ENCODE peak calls at places on chromosomes 7 and 10, in nine cellular contexts. E is HepG2; S is dorsolateral prefrontal cortex; V is CD8-positive, alpha-beta T cell; L is upper lobe of right lung; I is IMR-90; A is tibial artery; Z is AG04450; Y is heart left ventricle. U is an unnamed sample.

GRCh38 chr7:95632609-95633008 is 36.3 kb upstream of the PDK4 start:
- DNase-seq in S (no peak), Y (no peak), A (peak), L (no peak), I (peak), V (no peak), E (no peak), Z (no peak), U (no peak)

GRCh38 chr7:27793780-27794179 is 53.8 kb downstream of the TAX1BP1 start:
- DNase-seq in Z (no peak), L (no peak), A (no peak), I (peak), E (no peak), Y (no peak), V (no peak), S (no peak), U (no peak)

GRCh38 chr10:26622891-26623290 is 74.6 kb upstream of the PDSS1 start:
- DNase-seq in Z (no peak), E (no peak), V (no peak), I (no peak), L (no peak), Y (no peak), A (no peak), S (no peak), U (no peak)

GRCh38 chr7:84532196-84532595 is 337.6 kb upstream of the SEMA3A start:
- DNase-seq in E (no peak), L (no peak), A (no peak), S (no peak), Y (no peak), Z (no peak), I (no peak), V (no peak), U (no peak)

GRCh38 chr7:4849390-4849789 is 12.4 kb downstream of the PAPOLB start:
- DNase-seq in L (no peak), Y (no peak), Z (no peak), A (no peak), I (peak), E (peak), S (no peak), V (no peak), U (no peak)

GRCh38 chr7:152144557-152145245 is 119.2 kb downstream of the GALNT11 start:
- DNase-seq in I (no peak), S (no peak), Y (no peak), L (no peak), E (no peak), Z (no peak), A (no peak), V (no peak), U (no peak)

GRCh38 chr10:28186887-28187578 is 115.8 kb downstream of the MPP7 start:
- DNase-seq in S (no peak), I (peak), A (no peak), Y (no peak), L (no peak), V (no peak), Z (no peak), E (no peak), U (no peak)

GRCh38 chr7:85587777-85588176 is 400.9 kb upstream of the SEMA3D start:
- DNase-seq in A (no peak), L (no peak), Z (no peak), S (no peak), Y (no peak), V (no peak), I (no peak), E (no peak), U (no peak)

GRCh38 chr7:70695804-70696104 is 436.2 kb upstream of the GALNT17 start:
- DNase-seq in E (no peak), I (no peak), V (no peak), L (no peak), S (no peak), Y (no peak), Z (no peak), A (no peak), U (no peak)

GRCh38 chr7:48938539-48938938 is 14.2 kb downstream of the CDC14C start:
- DNase-seq in S (no peak), A (peak), V (no peak), E (no peak), L (no peak), I (no peak), Y (peak), Z (no peak), U (no peak)

GRCh38 chr7:154795437-154795836 is 207.5 kb downstream of the PAXIP1 start:
- DNase-seq in S (no peak), I (no peak), Y (no peak), A (no peak), L (no peak), V (no peak), E (no peak), Z (no peak), U (no peak)

GRCh38 chr10:12631216-12631615 is 281.9 kb downstream of the CAMK1D start:
- DNase-seq in A (no peak), I (peak), V (no peak), L (no peak), Z (no peak), S (no peak), E (peak), Y (no peak), U (no peak)

GRCh38 chr10:12635127-12635541 is 285.8 kb downstream of the CAMK1D start:
- DNase-seq in S (no peak), L (no peak), E (no peak), Y (no peak), Z (no peak), I (peak), A (no peak), V (no peak), U (no peak)

GRCh38 chr10:12631787-12632562 is 282.6 kb downstream of the CAMK1D start:
- DNase-seq in V (no peak), I (no peak), Y (no peak), L (no peak), Z (no peak), A (no peak), E (peak), S (no peak), U (no peak)

GRCh38 chr10:12634532-12634931 is 285.2 kb downstream of the CAMK1D start:
- DNase-seq in I (no peak), E (no peak), Y (no peak), A (no peak), S (no peak), L (no peak), Z (no peak), V (no peak), U (no peak)

GRCh38 chr10:12633776-12634390 is 284.5 kb downstream of the CAMK1D start:
- DNase-seq in E (no peak), A (no peak), S (no peak), Z (no peak), I (no peak), Y (no peak), V (no peak), L (no peak), U (no peak)
- TF ChIP-seq CTCF in E (no peak), A (no peak), S (no peak), Z (no peak), I (no peak), Y (no peak), V (no peak), L (no peak), U (no peak)

GRCh38 chr10:128147669-128148068 is 21.4 kb upstream of the MKI67 start:
- DNase-seq in V (no peak), Z (peak), L (no peak), E (no peak), Y (no peak), I (peak), A (no peak), S (no peak), U (no peak)

GRCh38 chr10:128150551-128150950 is 24.3 kb upstream of the MKI67 start:
- DNase-seq in V (no peak), S (no peak), A (no peak), L (no peak), Y (no peak), I (no peak), Z (no peak), E (no peak), U (no peak)

GRCh38 chr10:128151031-128151430 is 24.8 kb upstream of the MKI67 start:
- DNase-seq in S (no peak), L (no peak), E (no peak), Z (no peak), Y (no peak), V (no peak), A (no peak), I (no peak), U (no peak)

GRCh38 chr10:128150045-128150493 is 23.8 kb upstream of the MKI67 start:
- DNase-seq in A (no peak), L (peak), I (peak), Z (peak), S (no peak), E (no peak), Y (peak), V (peak), U (no peak)

DNA sequence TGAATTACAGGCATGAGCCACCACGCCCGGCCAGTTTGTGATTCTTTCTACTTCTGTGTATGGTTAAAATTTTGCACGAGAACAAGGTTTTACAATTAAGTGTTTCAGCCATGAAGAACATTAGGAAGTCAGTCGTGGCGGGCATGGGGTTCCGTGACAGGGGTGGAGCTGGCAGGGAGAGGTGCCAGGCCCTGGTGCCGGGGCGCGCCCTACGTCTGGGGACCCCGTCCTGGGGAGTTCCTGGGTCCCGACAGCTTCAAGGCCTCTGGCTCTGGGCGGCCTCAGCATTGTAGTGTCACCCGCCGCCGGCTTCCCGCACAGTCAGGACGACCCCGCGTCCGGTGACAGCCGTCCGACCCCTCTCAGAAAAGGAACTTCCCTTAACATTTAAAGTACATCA is 23.0 kb upstream of the MKI67 start:
- DNase-seq in L (no peak), Z (no peak), I (no peak), E (no peak), A (no peak), S (no peak), V (no peak), Y (no peak), U (no peak)
- H3K27ac ChIP-seq in L (no peak), Z (no peak), I (no peak), E (no peak), A (no peak), S (no peak), V (no peak), Y (no peak), U (no peak)

DNA sequence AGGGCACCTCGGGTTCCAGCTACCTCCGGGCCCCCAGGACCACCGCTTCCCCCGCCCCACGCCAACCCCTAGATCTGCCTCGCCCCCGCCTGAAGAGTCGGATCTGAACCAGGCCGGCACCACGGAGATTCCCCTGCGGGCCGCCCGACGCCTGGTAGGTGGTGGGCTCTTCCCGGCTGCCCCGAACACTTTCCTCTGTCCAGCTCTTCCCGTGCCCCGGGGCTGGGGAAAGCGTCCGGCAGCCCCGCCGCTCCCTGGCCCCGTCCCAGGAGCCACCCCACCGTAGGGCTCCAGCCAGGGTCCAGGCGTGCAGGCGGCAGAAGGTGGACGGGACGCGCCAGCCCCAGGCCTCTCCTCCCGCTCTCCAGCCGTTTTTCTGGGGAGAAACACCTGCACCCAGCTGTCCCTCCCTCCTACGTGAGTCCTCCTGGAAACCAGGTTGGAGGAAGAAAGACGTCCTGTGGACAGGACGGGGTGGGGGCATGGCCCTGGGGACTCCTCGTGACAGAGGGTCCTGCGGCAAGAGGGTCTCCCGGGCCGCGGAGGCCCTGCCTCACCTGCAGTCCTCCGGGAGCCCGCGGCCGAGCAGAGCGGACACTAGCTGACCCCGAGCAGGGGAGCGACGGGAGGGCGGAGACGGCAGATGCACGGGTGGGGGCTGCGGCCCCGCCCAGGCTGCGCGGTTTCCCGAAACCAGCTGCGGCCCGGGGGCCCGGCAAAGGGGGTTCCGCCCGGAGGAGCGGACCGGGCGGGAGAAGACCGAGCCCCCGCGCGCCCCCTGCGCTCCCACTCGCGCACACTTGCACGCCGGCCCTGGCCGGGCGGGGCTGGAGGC is at the start of gene TMEM176B:
- DNase-seq in A (no peak), I (no peak), Y (peak), L (no peak), V (no peak), S (no peak), Z (no peak), E (no peak), U (peak)
- H3K4me3 ChIP-seq in A (peak), I (peak), Y (peak), L (peak), V (peak), S (peak), Z (no peak), E (no peak), U (peak)

DNA sequence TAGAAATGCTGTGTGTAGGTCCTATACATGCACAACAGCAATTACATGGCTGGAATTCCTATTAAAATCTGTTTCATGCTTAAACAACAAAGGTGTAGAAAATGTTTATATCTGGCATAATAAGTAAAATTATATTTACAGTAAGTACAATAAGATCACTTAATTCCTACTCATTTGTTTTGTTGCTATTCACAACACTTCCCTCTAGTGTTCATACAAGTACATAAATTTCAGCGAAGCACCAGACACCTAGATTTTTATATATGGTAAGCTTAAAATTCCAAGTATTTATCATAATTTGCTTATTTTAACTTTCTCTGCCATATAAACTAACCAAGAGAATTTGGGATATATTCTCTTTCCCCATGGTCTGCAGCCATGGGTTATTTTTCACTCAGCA is 51.8 kb upstream of the ANK3 start:
- DNase-seq in A (no peak), Z (no peak), L (no peak), E (peak), I (peak), S (no peak), Y (no peak), V (no peak), U (no peak)
- TF ChIP-seq CTCF in A (no peak), Z (peak), L (no peak), E (no peak), I (peak), S (peak), Y (no peak), V (no peak), U (no peak)

GRCh38 chr7:99780588-99780987 is 3.4 kb downstream of the CYP3A4 start:
- DNase-seq in S (no peak), Y (no peak), V (no peak), L (no peak), Z (no peak), A (no peak), E (no peak), I (no peak), U (no peak)

GRCh38 chr7:99779949-99780348 is 4.0 kb downstream of the CYP3A4 start:
- DNase-seq in Z (no peak), S (no peak), I (no peak), V (no peak), E (no peak), A (no peak), Y (no peak), L (no peak), U (no peak)

GRCh38 chr7:99786726-99787300 is 2.8 kb upstream of the CYP3A4 start:
- DNase-seq in I (no peak), Y (no peak), E (no peak), L (no peak), Z (no peak), S (no peak), V (no peak), A (no peak), U (no peak)

GRCh38 chr7:99782012-99782953 is 1.7 kb downstream of the CYP3A4 start:
- DNase-seq in A (no peak), E (peak), L (no peak), S (no peak), Y (no peak), I (no peak), Z (no peak), V (no peak), U (no peak)

GRCh38 chr7:99784007-99784406 is at the start of gene CYP3A4:
- DNase-seq in I (no peak), E (no peak), Y (no peak), S (no peak), A (no peak), L (no peak), V (no peak), Z (no peak), U (no peak)
- H3K27ac ChIP-seq in I (no peak), E (no peak), Y (no peak), S (no peak), A (no peak), L (no peak), V (no peak), Z (no peak), U (no peak)

GRCh38 chr7:134781171-134781570 is 1.7 kb downstream of the CALD1 start:
- DNase-seq in Y (no peak), V (no peak), I (no peak), S (no peak), E (no peak), Z (no peak), L (no peak), A (no peak), U (no peak)

GRCh38 chr7:134780166-134780853 is 876 bp downstream of the CALD1 start:
- DNase-seq in S (no peak), E (no peak), I (no peak), Y (no peak), Z (no peak), L (no peak), V (no peak), A (no peak), U (no peak)

GRCh38 chr7:134778941-134779740 is at the start of gene CALD1:
- DNase-seq in I (peak), E (peak), Y (peak), S (peak), L (no peak), Z (peak), A (peak), V (no peak), U (peak)

GRCh38 chr7:134777908-134778580 is 1.4 kb upstream of the CALD1 start:
- DNase-seq in Z (no peak), L (no peak), S (no peak), E (no peak), V (no peak), I (no peak), Y (no peak), A (no peak), U (no peak)

DNA sequence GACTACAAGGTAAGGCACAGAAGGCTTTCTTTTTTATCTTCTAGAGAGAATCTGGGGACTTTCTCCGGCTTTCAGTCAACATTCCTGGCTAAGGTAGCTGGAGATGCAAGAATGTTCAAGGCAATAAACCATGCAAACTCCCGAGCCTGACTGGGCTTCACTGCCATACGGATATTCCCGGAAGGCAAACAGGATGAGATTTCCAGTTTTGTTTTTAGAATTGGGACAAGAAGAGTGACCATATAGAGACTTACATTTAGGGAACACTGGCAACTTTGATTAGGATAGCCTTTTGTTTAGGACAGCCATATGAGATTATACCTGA is 269 bp downstream of the CALD1 start:
- DNase-seq in I (no peak), L (no peak), Y (no peak), Z (no peak), A (no peak), S (no peak), E (no peak), V (no peak), U (no peak)
- H3K4me3 ChIP-seq in I (peak), L (peak), Y (peak), Z (peak), A (peak), S (peak), E (peak), V (no peak), U (peak)

GRCh38 chr10:13481690-13482089 is 47.1 kb downstream of the BEND7 start:
- DNase-seq in V (no peak), S (no peak), E (no peak), Y (no peak), Z (no peak), I (no peak), A (no peak), L (no peak), U (no peak)

GRCh38 chr10:13483951-13484350 is 44.9 kb downstream of the BEND7 start:
- DNase-seq in E (no peak), Z (no peak), V (no peak), L (no peak), Y (no peak), A (no peak), S (no peak), I (no peak), U (no peak)

GRCh38 chr10:13483073-13483472 is 45.7 kb downstream of the BEND7 start:
- DNase-seq in L (no peak), E (no peak), S (no peak), V (no peak), I (no peak), A (no peak), Z (no peak), Y (no peak), U (no peak)

GRCh38 chr10:13489035-13489434 is 39.8 kb downstream of the BEND7 start:
- DNase-seq in Z (no peak), V (no peak), I (no peak), E (no peak), L (no peak), A (no peak), Y (no peak), S (no peak), U (no peak)

DNA sequence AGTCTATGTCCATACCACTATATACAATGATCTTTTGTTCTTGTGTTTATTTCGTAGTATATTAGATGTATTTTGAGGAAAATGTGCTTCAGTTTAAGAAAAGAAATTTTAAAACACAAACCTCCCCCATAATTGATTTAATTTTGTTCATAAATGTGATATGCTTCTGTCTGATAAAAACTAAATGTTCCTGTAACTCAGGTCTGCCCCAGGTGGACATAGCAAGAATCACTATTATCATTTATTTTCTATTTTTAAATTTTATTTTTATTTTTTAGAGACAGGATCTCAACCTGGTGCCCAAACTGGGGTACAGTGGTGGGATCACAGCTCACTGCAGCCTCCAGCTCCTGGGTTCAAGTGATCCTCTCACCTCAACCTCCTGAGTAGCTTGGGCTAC is 43.2 kb downstream of the BEND7 start:
- DNase-seq in Z (no peak), A (no peak), V (no peak), S (no peak), I (no peak), Y (no peak), E (no peak), L (no peak), U (no peak)
- TF ChIP-seq CTCF in Z (peak), A (no peak), V (no peak), S (peak), I (peak), Y (no peak), E (no peak), L (no peak), U (no peak)